ENCODE peak calls at places on chromosomes 11 and 22, in four cellular contexts. N is HepG2, H is K562, S is GM12878. Z is an unnamed sample.

GRCh38 chr22:17633217-17633997 is 4.9 kb upstream of the ATP6V1E1 start:
- DNase-seq in N (peak), S (no peak), H (peak), Z (no peak)

GRCh38 chr11:114685097-114685496 is 6.8 kb downstream of the NXPE2 start:
- DNase-seq in S (no peak), N (no peak), H (no peak), Z (no peak)

GRCh38 chr11:127023991-127024390 is 23.4 kb upstream of the KIRREL3 start:
- DNase-seq in N (no peak), H (no peak), S (no peak), Z (no peak)

GRCh38 chr11:57277845-57278720 is 41.0 kb upstream of the APLNR start:
- DNase-seq in H (peak), S (no peak), N (peak), Z (peak)

GRCh38 chr11:17923213-17923612 is 89.6 kb downstream of the SERGEF start:
- DNase-seq in N (no peak), S (no peak), H (no peak), Z (no peak)

GRCh38 chr11:1933416-1934325 is 13.5 kb upstream of the MRPL23 start:
- DNase-seq in S (no peak), N (no peak), H (no peak), Z (no peak)

GRCh38 chr11:133163463-133164419 is 368.6 kb downstream of the OPCML start:
- DNase-seq in N (peak), H (peak), S (peak), Z (no peak)

GRCh38 chr22:50173983-50174355 is 3.4 kb downstream of the PANX2 start:
- DNase-seq in N (no peak), H (no peak), S (no peak), Z (no peak)

GRCh38 chr22:41407433-41407832 is 25.7 kb downstream of the TEF start:
- DNase-seq in N (no peak), H (no peak), S (no peak), Z (no peak)

GRCh38 chr11:1343391-1344055 is 34.1 kb upstream of the TOLLIP start:
- DNase-seq in S (no peak), N (no peak), H (no peak), Z (no peak)

GRCh38 chr11:2276999-2277328 is 6.6 kb upstream of the ASCL2 start:
- DNase-seq in N (no peak), H (no peak), S (no peak), Z (no peak)

GRCh38 chr11:132077416-132077815 is 707.0 kb downstream of the NTM start:
- DNase-seq in N (no peak), S (no peak), H (no peak), Z (no peak)

GRCh38 chr11:36026315-36026968 is 82.6 kb downstream of the LDLRAD3 start:
- DNase-seq in H (no peak), S (no peak), N (no peak), Z (no peak)

GRCh38 chr11:110147965-110148709 is 54.9 kb downstream of the ZC3H12C start:
- DNase-seq in N (no peak), H (no peak), S (no peak), Z (no peak)

GRCh38 chr11:44693654-44694119 is 33.1 kb upstream of the TSPAN18 start:
- DNase-seq in S (no peak), N (no peak), H (no peak), Z (no peak)

GRCh38 chr11:94876645-94877445 is 96.5 kb downstream of the CWC15 start:
- DNase-seq in H (peak), S (peak), N (peak), Z (no peak)

GRCh38 chr11:118605116-118605867 is 2.1 kb upstream of the PHLDB1 start:
- DNase-seq in N (peak), S (no peak), H (peak), Z (no peak)

GRCh38 chr11:31823372-31824371 is 12.6 kb upstream of the PAX6 start:
- DNase-seq in H (no peak), S (no peak), N (no peak), Z (no peak)

GRCh38 chr11:70498976-70499801 is 100.9 kb downstream of the CTTN start:
- DNase-seq in H (no peak), N (no peak), S (no peak), Z (no peak)

GRCh38 chr11:579830-580601 is 3.7 kb downstream of the PHRF1 start:
- DNase-seq in S (no peak), N (peak), H (no peak), Z (no peak)

GRCh38 chr11:64381350-64381749 is 22.4 kb downstream of the RPS6KA4 start:
- DNase-seq in S (no peak), N (no peak), H (no peak), Z (no peak)

GRCh38 chr11:61551630-61552029 is 29.2 kb downstream of the SYT7 start:
- DNase-seq in H (no peak), N (no peak), S (no peak), Z (no peak)

GRCh38 chr11:110896358-110896757 is 184.1 kb upstream of the ARHGAP20 start:
- DNase-seq in S (no peak), H (no peak), N (no peak), Z (no peak)

GRCh38 chr11:12704049-12704448 is 29.8 kb downstream of the TEAD1 start:
- DNase-seq in N (no peak), S (no peak), H (no peak), Z (no peak)

GRCh38 chr22:26887456-26887855 is 230.1 kb downstream of the MIAT start:
- DNase-seq in S (no peak), H (no peak), N (no peak), Z (no peak)

GRCh38 chr11:69698362-69698761 is 5.5 kb downstream of the FGF19 start:
- DNase-seq in N (no peak), S (no peak), H (no peak), Z (no peak)

GRCh38 chr22:28706845-28707244 is 27.2 kb upstream of the TTC28 start:
- DNase-seq in N (no peak), S (no peak), H (no peak), Z (no peak)

GRCh38 chr11:126432525-126432924 is 77.0 kb downstream of the ST3GAL4 start:
- DNase-seq in N (no peak), S (no peak), H (no peak), Z (no peak)

GRCh38 chr11:69217276-69218105 is 61.8 kb downstream of the SMIM38 start:
- DNase-seq in S (no peak), N (no peak), H (no peak), Z (peak)

GRCh38 chr22:20580179-20580578 is 72.8 kb downstream of the MED15 start:
- DNase-seq in S (no peak), N (no peak), H (no peak), Z (no peak)
- TF ChIP-seq CBFB in S (no peak), N (no peak), H (peak), Z (no peak)

DNA sequence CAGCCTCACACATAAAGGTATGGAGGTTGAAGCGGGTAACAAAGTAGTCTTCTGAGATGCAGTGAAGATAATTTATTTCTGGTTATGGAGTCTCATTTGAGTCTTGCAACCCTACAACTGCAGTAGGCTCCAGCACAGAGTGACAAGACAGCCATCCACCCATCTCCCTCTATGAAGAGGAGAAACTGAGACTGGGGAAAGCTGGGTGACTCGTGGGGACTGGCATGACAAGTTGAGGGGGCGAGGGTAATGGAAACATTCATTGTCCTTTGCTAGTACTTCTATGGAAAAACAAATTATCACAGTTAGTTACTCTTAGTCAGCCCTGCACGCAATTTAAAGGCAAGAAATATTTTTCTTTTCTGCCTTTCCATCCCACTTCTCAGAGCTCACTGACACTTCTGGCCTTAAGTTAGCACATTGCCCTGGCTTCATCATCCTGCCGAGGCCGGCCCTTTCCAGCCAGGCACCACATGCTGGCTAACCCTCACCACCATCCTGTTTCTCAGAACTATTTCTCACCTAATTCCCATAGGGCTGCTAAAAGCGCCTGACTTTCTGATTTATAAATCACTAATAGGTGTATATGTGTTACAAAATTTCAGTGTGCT is 361.1 kb downstream of the ETS1 start:
- DNase-seq in S (no peak), H (no peak), N (no peak), Z (no peak)
- TF ChIP-seq CBFB in S (no peak), H (no peak), N (no peak), Z (no peak)

GRCh38 chr11:11659567-11660341 is 37.9 kb upstream of the GALNT18 start:
- DNase-seq in N (no peak), S (no peak), H (peak), Z (no peak)
- TF ChIP-seq CBFB in N (no peak), S (no peak), H (no peak), Z (no peak)

GRCh38 chr22:46029574-46030200 is 52.7 kb upstream of the WNT7B start:
- DNase-seq in S (no peak), N (no peak), H (no peak), Z (peak)

GRCh38 chr22:46031561-46031960 is 54.6 kb upstream of the WNT7B start:
- DNase-seq in S (no peak), N (no peak), H (no peak), Z (peak)

GRCh38 chr22:46029036-46029435 is 52.1 kb upstream of the WNT7B start:
- DNase-seq in H (no peak), N (no peak), S (no peak), Z (no peak)

GRCh38 chr22:46031066-46031465 is 54.1 kb upstream of the WNT7B start:
- DNase-seq in H (no peak), N (no peak), S (no peak), Z (peak)

GRCh38 chr22:46030241-46030880 is 53.4 kb upstream of the WNT7B start:
- DNase-seq in S (no peak), H (no peak), N (no peak), Z (peak)
- TF ChIP-seq CBFB in S (no peak), H (no peak), N (no peak), Z (no peak)

GRCh38 chr11:33982661-33983060 is 68.9 kb upstream of the CAPRIN1 start:
- DNase-seq in S (no peak), H (no peak), N (no peak), Z (no peak)

GRCh38 chr11:33984682-33985389 is 66.7 kb upstream of the CAPRIN1 start:
- DNase-seq in N (no peak), H (peak), S (no peak), Z (no peak)

GRCh38 chr11:33978376-33978775 is 73.2 kb upstream of the CAPRIN1 start:
- DNase-seq in N (no peak), S (no peak), H (no peak), Z (no peak)

GRCh38 chr11:33977676-33978075 is 73.9 kb upstream of the CAPRIN1 start:
- DNase-seq in H (no peak), S (no peak), N (no peak), Z (no peak)

GRCh38 chr11:33980896-33981295 is 70.6 kb upstream of the CAPRIN1 start:
- DNase-seq in H (no peak), S (no peak), N (no peak), Z (no peak)
- TF ChIP-seq CBFB in H (no peak), S (no peak), N (no peak), Z (no peak)